ENCODE peak calls at places on chromosomes 7 and 10, in six cellular contexts. X is neural progenitor cell; J is kidney glomerular epithelial cell; Q is tibial artery; W is T-helper 2 cell treated with Interferon-gamma antibody and Interleukin-4, amounts not matched to agents 5 μg/mL and 100 μg/mL, for 36 hours; F is HS-5. R is an unnamed sample.

GRCh38 chr10:120632936-120633335 is 175.9 kb downstream of the PLPP4 start:
- DNase-seq in X (no peak), J (no peak), Q (no peak), W (no peak), F (no peak), R (no peak)

GRCh38 chr10:132929953-132930640 is 12.3 kb downstream of the CFAP46 start:
- DNase-seq in X (no peak), J (no peak), Q (peak), W (no peak), F (no peak), R (no peak)

GRCh38 chr7:85851571-85852193 is 664.8 kb upstream of the SEMA3D start:
- DNase-seq in X (peak), J (peak), Q (no peak), W (no peak), F (no peak), R (no peak)

GRCh38 chr10:6794441-6794840 is 214.4 kb upstream of the PRKCQ start:
- DNase-seq in X (no peak), J (no peak), Q (no peak), W (no peak), F (no peak), R (no peak)

GRCh38 chr7:158757404-158757989 is 52.9 kb upstream of the NCAPG2 start:
- DNase-seq in X (peak), J (no peak), Q (no peak), W (no peak), F (no peak), R (no peak)

GRCh38 chr10:124221356-124222297 is 128.2 kb upstream of the CHST15 start:
- DNase-seq in X (no peak), J (peak), Q (no peak), W (no peak), F (no peak), R (no peak)

GRCh38 chr10:2978111-2978510 is 89.2 kb upstream of the PFKP start:
- DNase-seq in X (peak), J (peak), Q (no peak), W (no peak), F (no peak), R (no peak)

GRCh38 chr10:77603529-77603927 is 34.1 kb downstream of the KCNMA1 start:
- DNase-seq in X (no peak), J (no peak), Q (no peak), W (no peak), F (no peak), R (peak)

GRCh38 chr7:93203496-93203895 is 22.8 kb downstream of the HEPACAM2 start:
- DNase-seq in X (no peak), J (no peak), Q (no peak), W (no peak), F (no peak), R (no peak)

GRCh38 chr10:132064771-132065437 is 842 bp upstream of the JAKMIP3 start:
- DNase-seq in X (no peak), J (no peak), Q (no peak), W (no peak), F (no peak), R (no peak)

GRCh38 chr7:13560441-13560840 is 429.0 kb downstream of the ETV1 start:
- DNase-seq in X (no peak), J (no peak), Q (no peak), W (no peak), F (peak), R (no peak)

GRCh38 chr7:134449596-134450194 is 9.2 kb downstream of the AKR1B1 start:
- DNase-seq in X (no peak), J (no peak), Q (no peak), W (no peak), F (no peak), R (no peak)

GRCh38 chr7:4659551-4660286 is 22.4 kb upstream of the FOXK1 start:
- DNase-seq in X (no peak), J (no peak), Q (no peak), W (no peak), F (no peak), R (no peak)

GRCh38 chr10:105879396-105879795 is 1238.3 kb downstream of the SORCS3 start:
- DNase-seq in X (no peak), J (no peak), Q (no peak), W (no peak), F (no peak), R (no peak)

GRCh38 chr10:124644771-124645170 is 99.4 kb downstream of the FAM53B start:
- DNase-seq in X (no peak), J (no peak), Q (no peak), W (no peak), F (no peak), R (no peak)

GRCh38 chr10:29535012-29535777 is 99.6 kb downstream of the SVIL start:
- DNase-seq in X (peak), J (peak), Q (no peak), W (no peak), F (no peak), R (no peak)

GRCh38 chr10:70807566-70807965 is 8.2 kb upstream of the SGPL1 start:
- DNase-seq in X (no peak), J (no peak), Q (no peak), W (no peak), F (no peak), R (no peak)

GRCh38 chr7:107075863-107076574 is 31.5 kb downstream of the PRKAR2B start:
- DNase-seq in X (no peak), J (no peak), Q (no peak), W (no peak), F (no peak), R (no peak)

GRCh38 chr7:74401137-74401859 is 52.4 kb upstream of the GTF2IRD1 start:
- DNase-seq in X (peak), J (peak), Q (peak), W (peak), F (peak), R (peak)

GRCh38 chr10:129033790-129034272 is 433.2 kb upstream of the MGMT start:
- DNase-seq in X (peak), J (no peak), Q (no peak), W (no peak), F (no peak), R (no peak)

GRCh38 chr10:7488418-7488829 is 77.6 kb upstream of the SFMBT2 start:
- DNase-seq in X (no peak), J (no peak), Q (no peak), W (no peak), F (no peak), R (no peak)

GRCh38 chr7:69814421-69814962 is 216.2 kb downstream of the AUTS2 start:
- DNase-seq in X (peak), J (no peak), Q (no peak), W (no peak), F (no peak), R (no peak)

GRCh38 chr10:52484426-52485065 is 170.5 kb downstream of the DKK1 start:
- DNase-seq in X (no peak), J (no peak), Q (no peak), W (no peak), F (no peak), R (no peak)

GRCh38 chr10:130171196-130171595 is 35.0 kb downstream of the GLRX3 start:
- DNase-seq in X (no peak), J (no peak), Q (no peak), W (peak), F (no peak), R (no peak)

GRCh38 chr7:42107484-42107883 is 129.5 kb downstream of the GLI3 start:
- DNase-seq in X (peak), J (no peak), Q (no peak), W (no peak), F (peak), R (no peak)

GRCh38 chr10:132300582-132300981 is 7.2 kb downstream of the STK32C start:
- DNase-seq in X (no peak), J (no peak), Q (no peak), W (no peak), F (no peak), R (peak)

GRCh38 chr7:45594780-45595535 is 20.8 kb downstream of the ADCY1 start:
- DNase-seq in X (no peak), J (no peak), Q (no peak), W (no peak), F (no peak), R (no peak)

GRCh38 chr10:46520941-46521340 is 35.5 kb downstream of the GPRIN2 start:
- DNase-seq in X (no peak), J (no peak), Q (no peak), W (no peak), F (no peak), R (no peak)

GRCh38 chr10:79452174-79452611 is 6.8 kb upstream of the ZCCHC24 start:
- DNase-seq in X (no peak), J (no peak), Q (no peak), W (no peak), F (no peak), R (no peak)

GRCh38 chr10:14736600-14737081 is 38.1 kb downstream of the FAM107B start:
- DNase-seq in X (peak), J (peak), Q (peak), W (no peak), F (no peak), R (no peak)

GRCh38 chr10:77507313-77507712 is 130.3 kb downstream of the KCNMA1 start:
- DNase-seq in X (no peak), J (no peak), Q (no peak), W (no peak), F (no peak), R (no peak)

GRCh38 chr7:26117142-26117807 is 34.7 kb upstream of the NFE2L3 start:
- DNase-seq in X (peak), J (no peak), Q (no peak), W (no peak), F (no peak), R (no peak)

GRCh38 chr7:55966851-55967250 is 2.5 kb downstream of the NIPSNAP2 start:
- DNase-seq in X (no peak), J (no peak), Q (no peak), W (no peak), F (no peak), R (no peak)

GRCh38 chr10:17375936-17376584 is 78.3 kb downstream of the ST8SIA6 start:
- DNase-seq in X (peak), J (no peak), Q (no peak), W (no peak), F (no peak), R (no peak)

GRCh38 chr10:44397476-44398225 is 12.8 kb upstream of the CXCL12 start:
- DNase-seq in X (no peak), J (no peak), Q (no peak), W (no peak), F (no peak), R (no peak)

GRCh38 chr7:111727905-111728634 is 165.8 kb upstream of the IMMP2L start:
- DNase-seq in X (no peak), J (no peak), Q (no peak), W (no peak), F (no peak), R (no peak)

GRCh38 chr7:73983437-73984164 is 44.4 kb upstream of the ELN start:
- DNase-seq in X (no peak), J (no peak), Q (no peak), W (no peak), F (no peak), R (peak)

GRCh38 chr10:81872206-81872605 is 2.8 kb upstream of the NRG3 start:
- DNase-seq in X (no peak), J (peak), Q (no peak), W (no peak), F (no peak), R (no peak)

GRCh38 chr10:96692427-96692826 is 27.9 kb downstream of the PIK3AP1 start:
- DNase-seq in X (no peak), J (no peak), Q (no peak), W (no peak), F (no peak), R (no peak)